ENCODE peak calls at places on chromosome 18, in nine cellular contexts. One of them, this sample, is unnamed.

GRCh38 chr18:78794031-78794430 is 185.6 kb upstream of the SALL3 start:
- DNase-seq in mammary epithelial cell: no peak
- DNase-seq in cardiac muscle cell: no peak
- DNase-seq in psoas muscle: no peak
- DNase-seq in breast epithelium: no peak
- DNase-seq in pancreas: no peak
- DNase-seq in neural progenitor cell: no peak
- DNase-seq in GM23338: no peak
- DNase-seq in foreskin keratinocyte: no peak
- DNase-seq in this sample: peak; percentile 5

GRCh38 chr18:26714739-26715138 is 150.8 kb downstream of the AQP4 start:
- DNase-seq in mammary epithelial cell: no peak
- DNase-seq in cardiac muscle cell: peak; percentile 34
- DNase-seq in psoas muscle: no peak
- DNase-seq in breast epithelium: no peak
- DNase-seq in pancreas: no peak
- DNase-seq in neural progenitor cell: no peak
- DNase-seq in GM23338: no peak
- DNase-seq in foreskin keratinocyte: no peak
- DNase-seq in this sample: no peak

GRCh38 chr18:2310824-2311349 is 260.4 kb downstream of the METTL4 start:
- DNase-seq in mammary epithelial cell: no peak
- DNase-seq in cardiac muscle cell: no peak
- DNase-seq in psoas muscle: no peak
- DNase-seq in breast epithelium: no peak
- DNase-seq in pancreas: no peak
- DNase-seq in neural progenitor cell: no peak
- DNase-seq in GM23338: no peak
- DNase-seq in foreskin keratinocyte: no peak
- DNase-seq in this sample: no peak

GRCh38 chr18:11741505-11742145 is 52.6 kb downstream of the GNAL start:
- DNase-seq in mammary epithelial cell: no peak
- DNase-seq in cardiac muscle cell: no peak
- DNase-seq in psoas muscle: no peak
- DNase-seq in breast epithelium: no peak
- DNase-seq in pancreas: no peak
- DNase-seq in neural progenitor cell: peak; percentile 34
- DNase-seq in GM23338: peak; percentile 69
- DNase-seq in foreskin keratinocyte: no peak
- DNase-seq in this sample: peak; percentile 35

GRCh38 chr18:55452123-55452611 is 135.8 kb downstream of the TCF4 start:
- DNase-seq in mammary epithelial cell: peak; percentile 71
- DNase-seq in cardiac muscle cell: peak; percentile 8
- DNase-seq in psoas muscle: no peak
- DNase-seq in breast epithelium: peak; percentile 57
- DNase-seq in pancreas: no peak
- DNase-seq in neural progenitor cell: no peak
- DNase-seq in GM23338: no peak
- DNase-seq in foreskin keratinocyte: peak; percentile 82
- DNase-seq in this sample: no peak

GRCh38 chr18:13105059-13105458 is 113.5 kb upstream of the LDLRAD4 start:
- DNase-seq in mammary epithelial cell: no peak
- DNase-seq in cardiac muscle cell: no peak
- DNase-seq in psoas muscle: no peak
- DNase-seq in breast epithelium: no peak
- DNase-seq in pancreas: no peak
- DNase-seq in neural progenitor cell: no peak
- DNase-seq in GM23338: no peak
- DNase-seq in foreskin keratinocyte: no peak
- DNase-seq in this sample: no peak

GRCh38 chr18:10752407-10752806 is 226.6 kb downstream of the NAPG start:
- DNase-seq in mammary epithelial cell: no peak
- DNase-seq in cardiac muscle cell: peak; percentile 11
- DNase-seq in psoas muscle: no peak
- DNase-seq in breast epithelium: no peak
- DNase-seq in pancreas: no peak
- DNase-seq in neural progenitor cell: no peak
- DNase-seq in GM23338: no peak
- DNase-seq in foreskin keratinocyte: no peak
- DNase-seq in this sample: no peak

GRCh38 chr18:51006948-51007786 is 22.8 kb upstream of the SMAD4 start:
- DNase-seq in mammary epithelial cell: no peak
- DNase-seq in cardiac muscle cell: no peak
- DNase-seq in psoas muscle: no peak
- DNase-seq in breast epithelium: no peak
- DNase-seq in pancreas: no peak
- DNase-seq in neural progenitor cell: no peak
- DNase-seq in GM23338: no peak
- DNase-seq in foreskin keratinocyte: no peak
- DNase-seq in this sample: no peak

GRCh38 chr18:71837560-71837959 is 706.6 kb downstream of the CBLN2 start:
- DNase-seq in mammary epithelial cell: no peak
- DNase-seq in cardiac muscle cell: no peak
- DNase-seq in psoas muscle: no peak
- DNase-seq in breast epithelium: no peak
- DNase-seq in pancreas: no peak
- DNase-seq in neural progenitor cell: no peak
- DNase-seq in GM23338: no peak
- DNase-seq in foreskin keratinocyte: no peak
- DNase-seq in this sample: no peak

GRCh38 chr18:68533641-68534040 is 181.3 kb downstream of the TMX3 start:
- DNase-seq in mammary epithelial cell: no peak
- DNase-seq in cardiac muscle cell: no peak
- DNase-seq in psoas muscle: no peak
- DNase-seq in breast epithelium: no peak
- DNase-seq in pancreas: no peak
- DNase-seq in neural progenitor cell: no peak
- DNase-seq in GM23338: no peak
- DNase-seq in foreskin keratinocyte: no peak
- DNase-seq in this sample: no peak

GRCh38 chr18:75211721-75212625 is 1.4 kb downstream of the TSHZ1 start:
- DNase-seq in mammary epithelial cell: peak; percentile 20
- DNase-seq in cardiac muscle cell: peak; percentile 43
- DNase-seq in psoas muscle: peak; percentile 43
- DNase-seq in breast epithelium: no peak
- DNase-seq in pancreas: no peak
- DNase-seq in neural progenitor cell: peak; percentile 48
- DNase-seq in GM23338: peak; percentile 80
- DNase-seq in foreskin keratinocyte: peak; percentile 15
- DNase-seq in this sample: no peak

DNA sequence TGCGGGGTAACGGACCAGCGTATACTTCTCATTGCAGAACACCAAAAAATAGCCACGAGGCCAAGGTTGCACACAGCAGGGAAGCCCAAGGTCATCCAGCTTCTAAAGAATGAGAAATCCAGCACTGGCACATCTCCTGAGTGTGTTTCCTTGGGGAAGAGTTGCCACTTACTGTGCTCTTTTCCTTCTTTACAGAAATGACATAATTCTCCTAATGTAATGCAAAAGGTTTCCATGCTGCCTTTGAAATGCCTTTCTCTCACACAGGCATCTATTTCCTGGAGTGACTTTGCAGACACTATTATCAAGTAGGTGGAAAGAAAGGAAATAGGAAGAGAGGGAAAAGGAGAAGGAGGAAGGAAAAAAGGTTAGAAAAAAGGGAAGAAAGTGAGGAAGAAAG is 862.1 kb upstream of the CELF4 start:
- DNase-seq in mammary epithelial cell: no peak
- DNase-seq in cardiac muscle cell: no peak
- DNase-seq in psoas muscle: no peak
- DNase-seq in breast epithelium: no peak
- DNase-seq in pancreas: no peak
- DNase-seq in neural progenitor cell: no peak
- DNase-seq in GM23338: no peak
- DNase-seq in foreskin keratinocyte: no peak
- DNase-seq in this sample: no peak
- H3K27ac ChIP-seq in mammary epithelial cell: no peak overlapping the region
- H3K27ac ChIP-seq in cardiac muscle cell: no peak overlapping the region
- H3K27ac ChIP-seq in psoas muscle: no peak overlapping the region
- H3K27ac ChIP-seq in breast epithelium: no peak overlapping the region
- H3K27ac ChIP-seq in pancreas: no peak overlapping the region
- H3K27ac ChIP-seq in neural progenitor cell: no peak overlapping the region
- H3K27ac ChIP-seq in GM23338: no peak overlapping the region
- H3K27ac ChIP-seq in foreskin keratinocyte: no peak overlapping the region
- H3K27ac ChIP-seq in this sample: no peak overlapping the region

GRCh38 chr18:77407733-77408132 is 158.1 kb downstream of the GALR1 start:
- DNase-seq in mammary epithelial cell: no peak
- DNase-seq in cardiac muscle cell: no peak
- DNase-seq in psoas muscle: no peak
- DNase-seq in breast epithelium: no peak
- DNase-seq in pancreas: no peak
- DNase-seq in neural progenitor cell: no peak
- DNase-seq in GM23338: peak; percentile 66
- DNase-seq in foreskin keratinocyte: no peak
- DNase-seq in this sample: no peak
- TF ChIP-seq CTCF in mammary epithelial cell: no peak
- TF ChIP-seq CTCF in cardiac muscle cell: no peak
- TF ChIP-seq CTCF in psoas muscle: no peak
- TF ChIP-seq CTCF in breast epithelium: no peak
- TF ChIP-seq CTCF in pancreas: no peak
- TF ChIP-seq CTCF in neural progenitor cell: peak; percentile 30
- TF ChIP-seq CTCF in GM23338: peak; percentile 75
- TF ChIP-seq CTCF in foreskin keratinocyte: no peak
- TF ChIP-seq CTCF in this sample: no peak

GRCh38 chr18:57781128-57781463 is 22.0 kb downstream of the ATP8B1 start:
- DNase-seq in mammary epithelial cell: no peak
- DNase-seq in cardiac muscle cell: no peak
- DNase-seq in psoas muscle: no peak
- DNase-seq in breast epithelium: no peak
- DNase-seq in pancreas: no peak
- DNase-seq in neural progenitor cell: no peak
- DNase-seq in GM23338: no peak
- DNase-seq in foreskin keratinocyte: no peak
- DNase-seq in this sample: no peak
- H3K27ac ChIP-seq in mammary epithelial cell: peak overlapping the region; percentile 27
- H3K27ac ChIP-seq in cardiac muscle cell: no peak overlapping the region
- H3K27ac ChIP-seq in psoas muscle: peak overlapping the region; percentile 65
- H3K27ac ChIP-seq in breast epithelium: peak overlapping the region; percentile 83
- H3K27ac ChIP-seq in pancreas: peak overlapping the region; percentile 36
- H3K27ac ChIP-seq in neural progenitor cell: no peak overlapping the region
- H3K27ac ChIP-seq in GM23338: no peak overlapping the region
- H3K27ac ChIP-seq in foreskin keratinocyte: no peak overlapping the region
- H3K27ac ChIP-seq in this sample: no peak overlapping the region

GRCh38 chr18:40041951-40042350 is 1913.1 kb upstream of the PIK3C3 start:
- DNase-seq in mammary epithelial cell: no peak
- DNase-seq in cardiac muscle cell: no peak
- DNase-seq in psoas muscle: no peak
- DNase-seq in breast epithelium: no peak
- DNase-seq in pancreas: no peak
- DNase-seq in neural progenitor cell: peak; percentile 71
- DNase-seq in GM23338: peak; percentile 37
- DNase-seq in foreskin keratinocyte: no peak
- DNase-seq in this sample: no peak

GRCh38 chr18:40037386-40037785 is 1917.6 kb upstream of the PIK3C3 start:
- DNase-seq in mammary epithelial cell: no peak
- DNase-seq in cardiac muscle cell: no peak
- DNase-seq in psoas muscle: no peak
- DNase-seq in breast epithelium: no peak
- DNase-seq in pancreas: no peak
- DNase-seq in neural progenitor cell: no peak
- DNase-seq in GM23338: no peak
- DNase-seq in foreskin keratinocyte: no peak
- DNase-seq in this sample: no peak

GRCh38 chr18:40035951-40036350 is 1919.1 kb upstream of the PIK3C3 start:
- DNase-seq in mammary epithelial cell: no peak
- DNase-seq in cardiac muscle cell: no peak
- DNase-seq in psoas muscle: no peak
- DNase-seq in breast epithelium: no peak
- DNase-seq in pancreas: no peak
- DNase-seq in neural progenitor cell: peak; percentile 19
- DNase-seq in GM23338: no peak
- DNase-seq in foreskin keratinocyte: no peak
- DNase-seq in this sample: no peak
- TF ChIP-seq CTCF in mammary epithelial cell: no peak
- TF ChIP-seq CTCF in cardiac muscle cell: no peak
- TF ChIP-seq CTCF in psoas muscle: no peak
- TF ChIP-seq CTCF in breast epithelium: no peak
- TF ChIP-seq CTCF in pancreas: no peak
- TF ChIP-seq CTCF in neural progenitor cell: no peak
- TF ChIP-seq CTCF in GM23338: no peak
- TF ChIP-seq CTCF in foreskin keratinocyte: no peak
- TF ChIP-seq CTCF in this sample: no peak

GRCh38 chr18:57585421-57585820 is 1.1 kb downstream of the FECH start:
- DNase-seq in mammary epithelial cell: peak; percentile 53
- DNase-seq in cardiac muscle cell: peak; percentile 3
- DNase-seq in psoas muscle: no peak
- DNase-seq in breast epithelium: no peak
- DNase-seq in pancreas: no peak
- DNase-seq in neural progenitor cell: peak; percentile 82
- DNase-seq in GM23338: no peak
- DNase-seq in foreskin keratinocyte: no peak
- DNase-seq in this sample: no peak

GRCh38 chr18:57585846-57586242 is 658 bp downstream of the FECH start:
- DNase-seq in mammary epithelial cell: peak; percentile 24
- DNase-seq in cardiac muscle cell: no peak
- DNase-seq in psoas muscle: no peak
- DNase-seq in breast epithelium: no peak
- DNase-seq in pancreas: no peak
- DNase-seq in neural progenitor cell: peak; percentile 38
- DNase-seq in GM23338: peak; percentile 14
- DNase-seq in foreskin keratinocyte: no peak
- DNase-seq in this sample: no peak

GRCh38 chr18:57583297-57583835 is 3.1 kb downstream of the FECH start:
- DNase-seq in mammary epithelial cell: no peak
- DNase-seq in cardiac muscle cell: no peak
- DNase-seq in psoas muscle: no peak
- DNase-seq in breast epithelium: no peak
- DNase-seq in pancreas: no peak
- DNase-seq in neural progenitor cell: no peak
- DNase-seq in GM23338: no peak
- DNase-seq in foreskin keratinocyte: no peak
- DNase-seq in this sample: no peak

GRCh38 chr18:57579928-57580327 is 6.6 kb downstream of the FECH start:
- DNase-seq in mammary epithelial cell: no peak
- DNase-seq in cardiac muscle cell: no peak
- DNase-seq in psoas muscle: no peak
- DNase-seq in breast epithelium: no peak
- DNase-seq in pancreas: no peak
- DNase-seq in neural progenitor cell: no peak
- DNase-seq in GM23338: no peak
- DNase-seq in foreskin keratinocyte: no peak
- DNase-seq in this sample: no peak

DNA sequence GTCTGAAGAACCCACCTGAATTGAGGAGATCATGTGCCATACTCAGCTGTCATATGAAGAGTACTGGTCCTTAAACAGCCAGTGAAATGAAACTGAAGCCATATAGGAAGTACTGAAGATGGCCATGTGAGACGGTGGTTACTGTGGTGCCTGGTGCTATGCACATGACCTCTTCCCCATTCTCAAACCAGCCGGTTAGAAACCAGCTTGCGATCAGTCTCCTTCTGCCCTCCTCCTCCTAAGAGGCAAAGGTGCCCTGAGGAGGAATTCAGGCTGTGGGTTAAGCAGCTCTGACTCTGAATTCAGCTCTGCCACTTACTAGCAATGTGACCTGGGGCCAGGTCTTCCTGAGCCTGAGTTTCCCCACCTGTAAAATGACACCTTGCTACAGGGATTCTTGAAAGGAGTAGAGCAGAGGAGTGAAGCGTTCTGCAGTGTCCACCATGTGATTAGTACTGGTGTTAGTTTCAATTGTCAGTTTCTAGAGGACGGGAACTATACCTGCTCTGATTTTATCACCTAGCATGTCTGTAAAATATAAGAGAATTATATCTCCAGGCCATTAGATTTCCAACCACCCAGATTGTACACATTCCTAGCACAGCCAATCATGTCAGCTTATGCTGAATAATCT is 5.1 kb downstream of the FECH start:
- DNase-seq in mammary epithelial cell: no peak
- DNase-seq in cardiac muscle cell: no peak
- DNase-seq in psoas muscle: no peak
- DNase-seq in breast epithelium: no peak
- DNase-seq in pancreas: no peak
- DNase-seq in neural progenitor cell: no peak
- DNase-seq in GM23338: no peak
- DNase-seq in foreskin keratinocyte: no peak
- DNase-seq in this sample: no peak
- H3K27ac ChIP-seq in mammary epithelial cell: no peak overlapping the region
- H3K27ac ChIP-seq in cardiac muscle cell: no peak overlapping the region
- H3K27ac ChIP-seq in psoas muscle: no peak overlapping the region
- H3K27ac ChIP-seq in breast epithelium: no peak overlapping the region
- H3K27ac ChIP-seq in pancreas: no peak overlapping the region
- H3K27ac ChIP-seq in neural progenitor cell: no peak overlapping the region
- H3K27ac ChIP-seq in GM23338: no peak overlapping the region
- H3K27ac ChIP-seq in foreskin keratinocyte: no peak overlapping the region
- H3K27ac ChIP-seq in this sample: no peak overlapping the region